ENCODE peak calls at places on chromosome 9, in six cellular contexts. W is T-helper 17 cell; U is CD8-positive, alpha-beta memory T cell; C is activated T-cell treated with anti-CD3 and anti-CD28 coated beads for 24 hours; G is HTR-8/SVneo; X is mucosa of descending colon. D is an unnamed sample.

GRCh38 chr9:108662090-108662875 is 193.5 kb downstream of the ACTL7B start:
- DNase-seq in W (no peak), U (no peak), C (no peak), G (no peak), X (no peak), D (no peak)

GRCh38 chr9:109448223-109448622 is 49.9 kb downstream of the PTPN3 start:
- DNase-seq in W (no peak), U (no peak), C (no peak), G (no peak), X (no peak), D (no peak)

GRCh38 chr9:113910036-113910639 is 34.0 kb downstream of the ZNF618 start:
- DNase-seq in W (no peak), U (no peak), C (no peak), G (no peak), X (no peak), D (no peak)

GRCh38 chr9:93253633-93254032 is 69.7 kb downstream of the WNK2 start:
- DNase-seq in W (no peak), U (no peak), C (no peak), G (no peak), X (no peak), D (no peak)

GRCh38 chr9:107711528-107711927 is 222.0 kb upstream of the KLF4 start:
- DNase-seq in W (no peak), U (no peak), C (no peak), G (peak; percentile 71), X (peak; percentile 72), D (no peak)

GRCh38 chr9:112711050-112711689 is 6.7 kb downstream of the INIP start:
- DNase-seq in W (no peak), U (no peak), C (no peak), G (peak; percentile 9), X (no peak), D (no peak)

GRCh38 chr9:9337129-9337528 is 1275.7 kb downstream of the PTPRD start:
- DNase-seq in W (no peak), U (no peak), C (no peak), G (no peak), X (no peak), D (no peak)

GRCh38 chr9:121809356-121810050 is 158.1 kb downstream of the DAB2IP start:
- DNase-seq in W (no peak), U (no peak), C (no peak), G (no peak), X (no peak), D (no peak)

GRCh38 chr9:81848472-81848871 is 79.8 kb upstream of the SPATA31D4 start:
- DNase-seq in W (no peak), U (no peak), C (no peak), G (no peak), X (no peak), D (no peak)

GRCh38 chr9:1947438-1947837 is 67.7 kb upstream of the SMARCA2 start:
- DNase-seq in W (no peak), U (no peak), C (no peak), G (no peak), X (no peak), D (no peak)

GRCh38 chr9:18989865-18990264 is 43.1 kb downstream of the SAXO1 start:
- DNase-seq in W (no peak), U (no peak), C (no peak), G (no peak), X (no peak), D (no peak)

GRCh38 chr9:97321681-97322080 is 14.2 kb downstream of the CCDC180 start:
- DNase-seq in W (no peak), U (no peak), C (no peak), G (no peak), X (no peak), D (no peak)

GRCh38 chr9:88511906-88512305 is 23.1 kb upstream of the NXNL2 start:
- DNase-seq in W (no peak), U (no peak), C (no peak), G (no peak), X (no peak), D (no peak)

GRCh38 chr9:101275671-101276250 is 109.0 kb downstream of the BAAT start:
- DNase-seq in W (no peak), U (no peak), C (no peak), G (no peak), X (no peak), D (no peak)

GRCh38 chr9:78103971-78104433 is 72.4 kb upstream of the GNAQ start:
- DNase-seq in W (no peak), U (no peak), C (no peak), G (no peak), X (no peak), D (peak; percentile 49)

GRCh38 chr9:122122468-122122867 is 29.4 kb upstream of the TTLL11 start:
- DNase-seq in W (no peak), U (no peak), C (no peak), G (no peak), X (no peak), D (no peak)

GRCh38 chr9:97811534-97812246 is 41.3 kb upstream of the FOXE1 start:
- DNase-seq in W (no peak), U (no peak), C (no peak), G (peak; percentile 41), X (no peak), D (no peak)

GRCh38 chr9:77710276-77710675 is 62.2 kb upstream of the GNA14 start:
- DNase-seq in W (no peak), U (no peak), C (no peak), G (no peak), X (no peak), D (no peak)

GRCh38 chr9:36855443-36856315 is 178.4 kb downstream of the PAX5 start:
- DNase-seq in W (no peak), U (peak; percentile 6), C (peak; percentile 3), G (peak; percentile 32), X (no peak), D (peak; percentile 61)

GRCh38 chr9:128629136-128629535 is 27.5 kb downstream of the DYNC2I2 start:
- DNase-seq in W (no peak), U (no peak), C (no peak), G (no peak), X (no peak), D (no peak)

GRCh38 chr9:136975624-136976023 is 1.7 kb upstream of the PTGDS start:
- DNase-seq in W (no peak), U (peak; percentile 30), C (no peak), G (no peak), X (no peak), D (no peak)

GRCh38 chr9:22954964-22955363 is 508.3 kb downstream of the DMRTA1 start:
- DNase-seq in W (no peak), U (no peak), C (no peak), G (no peak), X (no peak), D (no peak)

GRCh38 chr9:109108318-109108717 is 11.4 kb downstream of the TMEM245 start:
- DNase-seq in W (no peak), U (no peak), C (no peak), G (no peak), X (no peak), D (no peak)

GRCh38 chr9:114507726-114508125 is 2.5 kb upstream of the WHRN start:
- DNase-seq in W (no peak), U (no peak), C (no peak), G (no peak), X (no peak), D (no peak)

GRCh38 chr9:130276121-130276520 is 10.6 kb downstream of the HMCN2 start:
- DNase-seq in W (no peak), U (no peak), C (no peak), G (peak; percentile 68), X (no peak), D (no peak)

GRCh38 chr9:114278881-114279570 is 43.9 kb upstream of the ORM1 start:
- DNase-seq in W (no peak), U (no peak), C (no peak), G (peak; percentile 49), X (peak; percentile 23), D (no peak)

GRCh38 chr9:115152281-115152680 is 34.3 kb upstream of the TNC start:
- DNase-seq in W (no peak), U (no peak), C (no peak), G (no peak), X (no peak), D (no peak)

GRCh38 chr9:81268048-81268447 is 421.3 kb downstream of the TLE1 start:
- DNase-seq in W (no peak), U (no peak), C (no peak), G (no peak), X (no peak), D (no peak)